ENCODE peak calls at places on chromosome 11, in four cellular contexts. V is neuronal stem cell, K is H9, C is mesenchymal stem cell. Q is an unnamed sample.
A peak's percentile ranks its signal among the peaks of the same experiment; 100 is the strongest.

GRCh38 chr11:64331569-64332371 is 8.2 kb upstream of the CCDC88B start:
- DNase-seq in C (peak; percentile 90), K (peak; percentile 73), V (no peak), Q (peak; percentile 87)

GRCh38 chr11:110095554-110095953 is 2.4 kb downstream of the ZC3H12C start:
- DNase-seq in K (no peak), V (no peak), C (no peak), Q (no peak)

GRCh38 chr11:39374963-39375698 is 2084.3 kb downstream of the LRRC4C start:
- DNase-seq in C (peak; percentile 22), V (peak; percentile 3), K (no peak), Q (peak; percentile 2)

GRCh38 chr11:29093416-29093815 is 923.4 kb downstream of the KCNA4 start:
- DNase-seq in C (peak; percentile 13), V (no peak), K (no peak), Q (peak; percentile 63)

GRCh38 chr11:2725367-2726300 is 25.8 kb upstream of the KCNQ1OT1 start:
- DNase-seq in K (no peak), C (no peak), V (no peak), Q (peak; percentile 26)

GRCh38 chr11:122248939-122249338 is 132.9 kb upstream of the BLID start:
- DNase-seq in V (no peak), C (no peak), K (no peak), Q (peak; percentile 40)

GRCh38 chr11:134170909-134171281 is 52.9 kb downstream of the NCAPD3 start:
- DNase-seq in C (peak; percentile 19), V (no peak), K (no peak), Q (peak; percentile 47)

GRCh38 chr11:126104420-126104819 is 41.8 kb upstream of the CDON start:
- DNase-seq in C (no peak), V (peak; percentile 65), K (peak; percentile 90), Q (no peak)

GRCh38 chr11:84414936-84415335 is 1128.8 kb upstream of the CCDC90B start:
- DNase-seq in C (no peak), K (no peak), V (no peak), Q (no peak)

GRCh38 chr11:126948563-126948962 is 52.0 kb downstream of the KIRREL3 start:
- DNase-seq in K (no peak), C (no peak), V (no peak), Q (peak; percentile 65)

GRCh38 chr11:70577948-70578347 is 179.6 kb downstream of the CTTN start:
- DNase-seq in C (no peak), V (no peak), K (no peak), Q (no peak)

GRCh38 chr11:103737791-103738190 is 298.6 kb upstream of the DDI1 start:
- DNase-seq in V (peak; percentile 15), C (no peak), K (no peak), Q (no peak)

GRCh38 chr11:134604886-134605285 is 192.8 kb upstream of the B3GAT1 start:
- DNase-seq in C (no peak), V (no peak), K (peak; percentile 2), Q (no peak)

GRCh38 chr11:64696045-64696444 is 27.0 kb downstream of the NRXN2 start:
- DNase-seq in V (no peak), C (no peak), K (no peak), Q (no peak)

GRCh38 chr11:32016111-32016510 is 74.8 kb upstream of the RCN1 start:
- DNase-seq in K (no peak), C (no peak), V (no peak), Q (no peak)

GRCh38 chr11:11395126-11395525 is 42.1 kb upstream of the CSNK2A3 start:
- DNase-seq in C (no peak), V (no peak), K (no peak), Q (no peak)

GRCh38 chr11:111540114-111540920 is at the start of gene LAYN:
- DNase-seq in V (peak; percentile 33), C (peak; percentile 82), K (peak; percentile 78), Q (peak; percentile 62)

GRCh38 chr11:61028135-61028729 is 56.8 kb downstream of the CD6 start:
- DNase-seq in V (no peak), C (no peak), K (no peak), Q (no peak)

GRCh38 chr11:111528557-111528956 is 12.0 kb upstream of the LAYN start:
- DNase-seq in K (no peak), V (no peak), C (no peak), Q (peak; percentile 24)

GRCh38 chr11:78292109-78292803 is 103.5 kb downstream of the USP35 start:
- DNase-seq in C (no peak), K (no peak), V (no peak), Q (no peak)

GRCh38 chr11:112518371-112518770 is 257.7 kb upstream of the PLET1 start:
- DNase-seq in V (no peak), C (no peak), K (no peak), Q (no peak)

GRCh38 chr11:69921429-69922014 is 102.3 kb upstream of the FGF3 start:
- DNase-seq in C (no peak), V (no peak), K (no peak), Q (no peak)

GRCh38 chr11:31655483-31655882 is 145.9 kb downstream of the ELP4 start:
- DNase-seq in K (no peak), C (peak; percentile 41), V (no peak), Q (peak; percentile 85)

GRCh38 chr11:91630916-91631673 is 593.5 kb upstream of the FAT3 start:
- DNase-seq in K (no peak), V (no peak), C (no peak), Q (no peak)

GRCh38 chr11:80388133-80388532 is 947.3 kb upstream of the TENM4 start:
- DNase-seq in K (no peak), V (no peak), C (no peak), Q (no peak)

GRCh38 chr11:13761712-13762111 is 93.2 kb downstream of the FAR1 start:
- DNase-seq in K (no peak), C (no peak), V (no peak), Q (peak; percentile 44)

GRCh38 chr11:127018683-127019279 is 18.2 kb upstream of the KIRREL3 start:
- DNase-seq in V (no peak), K (no peak), C (no peak), Q (no peak)

GRCh38 chr11:125892071-125892470 is 4.6 kb downstream of the HYLS1 start:
- DNase-seq in V (no peak), K (no peak), C (no peak), Q (peak; percentile 75)

GRCh38 chr11:128365044-128365443 is 222.3 kb downstream of the ETS1 start:
- DNase-seq in K (no peak), C (peak; percentile 74), V (peak; percentile 32), Q (peak; percentile 85)

GRCh38 chr11:14499178-14499559 is 442 bp downstream of the COPB1 start:
- DNase-seq in C (no peak), V (no peak), K (peak; percentile 35), Q (peak; percentile 10)

GRCh38 chr11:110736158-110736553 is 23.9 kb upstream of the ARHGAP20 start:
- DNase-seq in C (no peak), K (no peak), V (no peak), Q (no peak)

DNA sequence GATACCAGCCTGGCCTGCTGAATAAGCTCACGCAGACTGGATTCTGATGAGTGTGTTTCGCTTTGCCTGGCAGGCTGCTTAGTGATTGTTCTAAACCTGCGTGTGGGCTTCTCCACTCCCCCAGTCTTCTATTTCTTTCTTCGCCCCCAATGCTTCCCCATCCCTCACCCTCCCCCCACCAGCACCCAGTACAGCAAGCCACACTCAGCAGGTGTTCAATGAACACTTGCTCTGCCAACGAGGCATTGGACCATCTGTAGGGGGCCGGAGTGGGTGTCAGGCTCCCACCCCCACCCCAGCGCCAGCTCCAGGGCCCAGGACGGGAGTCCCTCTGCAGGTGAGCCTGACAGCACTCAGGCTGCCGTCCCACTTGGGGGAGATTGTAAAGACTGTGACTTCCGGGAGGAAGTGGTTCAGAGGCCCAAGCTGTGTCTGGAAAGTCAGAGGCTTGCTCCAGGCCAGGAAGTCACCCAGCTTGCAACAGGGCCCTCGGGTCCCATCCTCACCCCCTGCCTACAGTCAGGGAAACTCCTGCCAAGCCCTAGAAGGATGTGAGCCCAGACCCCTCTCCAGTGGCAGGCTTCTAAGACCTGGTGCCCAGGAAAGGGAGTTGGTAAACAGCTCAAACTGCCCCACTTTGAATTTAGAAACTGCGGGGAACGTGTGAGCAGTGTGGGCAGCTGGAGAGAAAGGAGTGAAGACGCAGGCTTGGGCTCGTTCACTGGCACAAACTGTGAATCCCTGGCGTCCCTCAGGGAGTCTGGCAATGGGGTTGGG is 66.3 kb upstream of the PRDM11 start:
- DNase-seq in K (no peak), C (no peak), V (no peak), Q (no peak)
- H4K8ac ChIP-seq in K (no peak overlapping the region), C (peak overlapping the region; percentile 93), V (peak overlapping the region; percentile 31), Q (no peak overlapping the region)

GRCh38 chr11:93396356-93396755 is 65.8 kb downstream of the DEUP1 start:
- DNase-seq in K (no peak), C (no peak), V (no peak), Q (no peak)
- H4K8ac ChIP-seq in K (no peak overlapping the region), C (no peak overlapping the region), V (no peak overlapping the region), Q (no peak overlapping the region)

GRCh38 chr11:33690290-33691050 is 10.2 kb downstream of the C11orf91 start:
- DNase-seq in V (no peak), C (peak; percentile 95), K (no peak), Q (peak; percentile 99)

GRCh38 chr11:33694346-33695050 is 6.1 kb downstream of the C11orf91 start:
- DNase-seq in V (no peak), C (no peak), K (no peak), Q (no peak)

GRCh38 chr11:33691051-33691864 is 9.4 kb downstream of the C11orf91 start:
- DNase-seq in C (no peak), K (no peak), V (no peak), Q (no peak)

GRCh38 chr11:33689506-33689905 is 11.1 kb downstream of the C11orf91 start:
- DNase-seq in V (no peak), K (no peak), C (no peak), Q (no peak)

GRCh38 chr11:33692013-33692504 is 8.6 kb downstream of the C11orf91 start:
- DNase-seq in V (no peak), C (peak; percentile 98), K (no peak), Q (peak; percentile 98)
- H4K8ac ChIP-seq in V (no peak overlapping the region), C (peak overlapping the region; percentile 88), K (no peak overlapping the region), Q (peak overlapping the region; percentile 99)

DNA sequence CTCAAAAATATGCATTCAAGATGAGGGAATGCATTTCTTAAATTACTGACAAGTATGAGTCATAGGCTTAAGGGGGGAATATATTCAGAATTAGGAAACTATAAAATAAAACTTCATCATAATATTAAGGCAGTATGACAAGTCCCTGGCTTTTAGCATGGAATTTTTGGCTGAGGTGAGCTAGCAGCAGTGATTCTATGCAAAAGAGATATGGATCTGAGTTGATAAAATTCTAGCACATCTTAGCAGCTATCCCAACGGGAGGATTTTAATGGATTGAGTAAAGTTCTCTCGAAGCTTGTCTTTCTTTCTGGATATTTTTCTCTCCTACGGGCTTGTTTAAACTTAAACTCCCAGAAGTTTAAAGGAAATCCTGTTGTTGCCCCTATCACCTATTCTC is 1.2 kb downstream of the OR51Q1 start:
- DNase-seq in C (no peak), V (no peak), K (no peak), Q (no peak)
- H4K8ac ChIP-seq in C (no peak overlapping the region), V (no peak overlapping the region), K (no peak overlapping the region), Q (no peak overlapping the region)

DNA sequence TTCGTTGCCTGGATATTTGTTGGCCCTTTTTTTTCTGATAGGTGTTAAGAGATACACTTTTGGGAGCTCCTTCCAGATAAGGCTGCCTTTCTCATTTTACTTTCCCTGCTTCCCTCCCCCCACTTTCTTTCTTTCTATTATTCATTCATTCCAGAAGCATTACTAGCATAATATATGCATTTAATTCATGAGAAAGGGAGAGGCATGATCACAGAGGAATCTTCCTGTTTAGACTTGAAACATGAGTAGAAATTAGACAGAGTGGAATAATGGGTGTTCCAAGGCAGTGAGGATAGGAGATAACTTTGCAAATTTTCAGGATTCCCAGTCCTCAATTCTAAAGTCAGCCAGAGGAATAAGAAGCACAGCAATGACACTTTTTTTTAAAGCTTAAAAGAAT is 14.6 kb downstream of the OR51E2 start:
- DNase-seq in C (no peak), V (no peak), K (no peak), Q (peak; percentile 79)
- H4K8ac ChIP-seq in C (no peak overlapping the region), V (no peak overlapping the region), K (no peak overlapping the region), Q (peak overlapping the region; percentile 89)

GRCh38 chr11:47960015-47960414 is 20.3 kb upstream of the PTPRJ start:
- DNase-seq in V (no peak), K (no peak), C (no peak), Q (no peak)
- H4K8ac ChIP-seq in V (no peak overlapping the region), K (no peak overlapping the region), C (no peak overlapping the region), Q (no peak overlapping the region)